ENCODE peak calls at places on chromosomes 11 and 22, in six cellular contexts. H is stimulated activated CD4-positive, alpha-beta T cell treated with anti-CD3 and anti-CD28 coated beads, Interleukin-2, amount 100 ng/mL, for 4 hours; Q is B cell; L is posterior cingulate gyrus; C is mucosa of descending colon; A is stimulated activated naive CD4-positive, alpha-beta T cell. S is an unnamed sample.

GRCh38 chr11:45079943-45080719 is 66.3 kb upstream of the PRDM11 start:
- DNase-seq in Q (peak; percentile 77), A (peak; percentile 68), L (peak; percentile 80), C (peak; percentile 47), H (no peak), S (no peak)

GRCh38 chr22:46563381-46564083 is 26.1 kb upstream of the CELSR1 start:
- DNase-seq in H (peak; percentile 70), C (peak; percentile 96), Q (peak; percentile 73), L (peak; percentile 91), A (peak; percentile 80), S (peak; percentile 92)

GRCh38 chr11:131217313-131218297 is 152.8 kb upstream of the NTM start:
- DNase-seq in C (no peak), Q (no peak), H (no peak), L (no peak), A (no peak), S (peak; percentile 72)

GRCh38 chr11:122951231-122951630 is 30.4 kb downstream of the BSX start:
- DNase-seq in C (no peak), Q (no peak), H (no peak), A (no peak), L (no peak), S (no peak)

GRCh38 chr11:130726234-130726559 is 190.1 kb downstream of the SNX19 start:
- DNase-seq in L (no peak), A (no peak), C (no peak), H (no peak), Q (no peak), S (peak; percentile 39)

GRCh38 chr11:2091112-2091746 is 48.0 kb downstream of the IGF2 start:
- DNase-seq in L (peak; percentile 39), C (no peak), A (no peak), Q (no peak), H (no peak), S (peak; percentile 21)

GRCh38 chr11:126380909-126381308 is 25.4 kb downstream of the ST3GAL4 start:
- DNase-seq in L (peak; percentile 50), C (no peak), A (no peak), H (no peak), Q (no peak), S (no peak)

GRCh38 chr11:112724194-112724790 is 236.9 kb upstream of the NCAM1 start:
- DNase-seq in C (no peak), A (no peak), H (no peak), L (no peak), Q (no peak), S (no peak)

GRCh38 chr22:38033522-38034277 is 23.5 kb upstream of the PICK1 start:
- DNase-seq in C (no peak), Q (no peak), H (no peak), L (peak; percentile 95), A (no peak), S (peak; percentile 44)

GRCh38 chr11:57249384-57250319 is 12.6 kb upstream of the APLNR start:
- DNase-seq in L (peak; percentile 91), A (peak; percentile 9), C (peak; percentile 84), H (peak; percentile 9), Q (no peak), S (peak; percentile 87)

GRCh38 chr11:126733685-126734084 is 266.9 kb downstream of the KIRREL3 start:
- DNase-seq in C (no peak), H (no peak), Q (no peak), A (no peak), L (no peak), S (no peak)

GRCh38 chr22:41310336-41310735 is 9.0 kb downstream of the ZC3H7B start:
- DNase-seq in A (no peak), L (no peak), H (no peak), C (no peak), Q (no peak), S (no peak)

GRCh38 chr11:36608491-36609199 is 10.6 kb upstream of the RAG2 start:
- DNase-seq in C (no peak), Q (no peak), L (no peak), H (no peak), A (no peak), S (no peak)

GRCh38 chr22:19962909-19963806 is 21.5 kb upstream of the TXNRD2 start:
- DNase-seq in L (peak; percentile 59), A (no peak), Q (no peak), C (peak; percentile 94), H (no peak), S (peak; percentile 92)

GRCh38 chr11:103529217-103529684 is 420.0 kb downstream of the DYNC2H1 start:
- DNase-seq in L (no peak), C (no peak), H (no peak), A (no peak), Q (no peak), S (no peak)

GRCh38 chr11:29750392-29750791 is 266.4 kb downstream of the KCNA4 start:
- DNase-seq in Q (no peak), C (no peak), A (no peak), L (no peak), H (no peak), S (no peak)

GRCh38 chr11:66976048-66976467 is 954 bp downstream of the C11orf86 start:
- DNase-seq in H (peak; percentile 4), C (no peak), A (no peak), Q (no peak), L (no peak), S (peak; percentile 96)